ENCODE peak calls at places on chromosome 21, in nine cellular contexts. B is endothelial cell of umbilical vein, V is heart left ventricle, H is ovary, U is body of pancreas, G is lower leg skin, O is transverse colon, L is right lobe of liver, F is tibial nerve. M is an unnamed sample.

GRCh38 chr21:38916214-38916964 is 110.7 kb downstream of the ETS2 start:
- DNase-seq in B (no peak), V (no peak), H (no peak), U (no peak), G (no peak), O (peak; percentile 2), L (peak; percentile 1), F (no peak), M (no peak)

GRCh38 chr21:21007606-21008005 is 9.4 kb downstream of the NCAM2 start:
- DNase-seq in B (no peak), V (no peak), H (no peak), U (no peak), G (no peak), O (no peak), L (no peak), F (no peak), M (no peak)

GRCh38 chr21:45390121-45390751 is 14.7 kb upstream of the COL18A1 start:
- DNase-seq in B (no peak), V (peak; percentile 19), H (peak; percentile 26), U (peak; percentile 9), G (peak; percentile 77), O (no peak), L (peak; percentile 43), F (no peak), M (no peak)

GRCh38 chr21:46567348-46567747 is 37.5 kb downstream of the S100B start:
- DNase-seq in B (no peak), V (no peak), H (no peak), U (no peak), G (no peak), O (no peak), L (no peak), F (no peak), M (no peak)

GRCh38 chr21:34800797-34801518 is 132.2 kb downstream of the CLIC6 start:
- DNase-seq in B (no peak), V (no peak), H (no peak), U (no peak), G (no peak), O (no peak), L (no peak), F (no peak), M (no peak)

GRCh38 chr21:35236090-35236489 is 187.0 kb upstream of the RUNX1 start:
- DNase-seq in B (no peak), V (no peak), H (no peak), U (no peak), G (no peak), O (no peak), L (no peak), F (no peak), M (peak; percentile 23)

GRCh38 chr21:31564439-31564838 is 95.1 kb upstream of the SOD1 start:
- DNase-seq in B (no peak), V (no peak), H (no peak), U (no peak), G (no peak), O (no peak), L (no peak), F (no peak), M (no peak)

GRCh38 chr21:26072891-26073615 is 97.5 kb downstream of the APP start:
- DNase-seq in B (no peak), V (no peak), H (no peak), U (no peak), G (no peak), O (no peak), L (no peak), F (no peak), M (no peak)

GRCh38 chr21:33364830-33365229 is 38.4 kb upstream of the IFNGR2 start:
- DNase-seq in B (no peak), V (no peak), H (no peak), U (no peak), G (no peak), O (no peak), L (no peak), F (no peak), M (no peak)

GRCh38 chr21:33360871-33361602 is 36.3 kb downstream of the IFNAR1 start:
- DNase-seq in B (peak; percentile 77), V (peak; percentile 74), H (peak; percentile 76), U (peak; percentile 76), G (peak; percentile 96), O (peak; percentile 89), L (peak; percentile 83), F (peak; percentile 70), M (peak; percentile 80)

GRCh38 chr21:33359446-33359845 is 34.7 kb downstream of the IFNAR1 start:
- DNase-seq in B (no peak), V (no peak), H (no peak), U (no peak), G (no peak), O (no peak), L (no peak), F (no peak), M (no peak)

GRCh38 chr21:33360281-33360680 is 35.5 kb downstream of the IFNAR1 start:
- DNase-seq in B (peak; percentile 66), V (no peak), H (no peak), U (no peak), G (peak; percentile 71), O (no peak), L (no peak), F (no peak), M (no peak)

DNA sequence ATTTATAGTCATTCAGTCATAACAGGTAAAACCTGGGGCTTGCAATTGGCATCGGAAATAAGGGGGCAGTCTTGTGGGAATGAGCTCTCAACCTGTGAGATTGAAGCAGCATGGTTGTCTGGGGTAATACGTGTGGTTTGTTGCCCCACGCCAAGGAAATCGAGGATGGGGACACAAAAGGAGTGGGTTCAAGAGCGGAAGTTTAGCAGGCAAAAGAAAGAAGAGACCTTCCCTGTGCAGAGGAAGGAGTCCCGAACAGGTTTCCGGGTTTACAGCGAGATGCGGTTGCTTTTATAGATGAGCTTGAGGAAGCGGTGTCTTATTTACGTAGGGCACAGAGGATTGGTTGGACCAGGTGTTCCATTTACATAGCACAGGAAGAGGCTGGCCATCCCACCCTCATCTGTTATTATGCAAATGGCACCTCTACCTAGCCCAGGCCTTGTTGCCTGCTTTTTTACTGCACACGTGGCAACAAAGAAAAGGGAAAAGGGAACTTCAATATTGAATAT is 37.3 kb downstream of the IFNAR1 start:
- DNase-seq in B (no peak), V (no peak), H (no peak), U (peak; percentile 28), G (peak; percentile 85), O (peak; percentile 56), L (no peak), F (no peak), M (peak; percentile 64)
- TF ChIP-seq POLR2A in B (no peak), V (no peak), H (no peak), U (no peak), G (no peak), O (peak; percentile 89), L (peak; percentile 64), F (peak; percentile 17), M (peak; percentile 83)

DNA sequence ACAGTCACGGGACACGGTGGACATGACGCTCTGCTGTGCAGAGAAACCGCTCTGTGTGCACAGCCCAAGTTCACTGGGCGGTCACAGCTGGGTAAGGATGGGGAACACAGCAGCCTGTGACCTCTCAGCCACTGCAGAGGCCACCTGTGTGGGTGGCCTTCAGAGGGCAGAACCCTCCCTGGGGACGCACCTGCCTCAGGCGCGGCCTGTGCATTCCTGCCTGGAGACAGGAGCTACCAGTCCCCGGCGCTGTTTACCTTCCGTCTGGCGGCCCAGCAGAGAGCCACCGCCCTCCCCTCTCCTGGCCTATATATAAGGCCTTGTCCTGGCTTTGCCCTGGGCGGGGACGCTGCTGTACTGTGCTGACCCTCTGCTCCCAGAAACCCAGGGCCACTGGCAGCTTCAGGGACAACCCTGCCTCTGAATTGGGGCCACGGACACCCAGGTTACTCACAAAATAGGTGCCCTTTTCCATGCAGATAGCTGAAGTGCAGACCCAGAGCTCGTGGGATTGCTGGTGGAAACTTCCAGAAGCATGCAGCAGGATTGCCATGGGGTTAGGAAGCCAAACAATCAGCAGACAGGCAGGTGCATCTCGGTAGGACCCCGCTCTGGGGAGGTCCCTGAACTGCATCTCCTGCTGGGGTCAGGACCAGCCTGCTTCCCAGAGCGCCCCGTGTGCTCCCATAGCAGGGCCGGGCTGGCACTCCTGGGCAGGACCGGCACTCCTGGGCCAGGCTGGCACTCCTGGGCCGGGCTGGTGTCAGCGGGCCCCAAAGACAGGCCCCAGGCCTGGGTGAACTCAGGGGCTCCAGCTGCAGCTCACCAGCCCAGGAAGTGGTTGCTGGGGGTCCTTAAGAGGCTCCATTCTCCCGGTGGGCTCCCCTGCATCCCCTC is 83.6 kb downstream of the SIK1 start:
- DNase-seq in B (no peak), V (no peak), H (no peak), U (peak; percentile 95), G (no peak), O (peak; percentile 87), L (peak; percentile 74), F (no peak), M (no peak)
- TF ChIP-seq CTCF in B (no peak), V (no peak), H (no peak), U (no peak), G (peak; percentile 85), O (no peak), L (peak; percentile 4), F (no peak), M (no peak)

DNA sequence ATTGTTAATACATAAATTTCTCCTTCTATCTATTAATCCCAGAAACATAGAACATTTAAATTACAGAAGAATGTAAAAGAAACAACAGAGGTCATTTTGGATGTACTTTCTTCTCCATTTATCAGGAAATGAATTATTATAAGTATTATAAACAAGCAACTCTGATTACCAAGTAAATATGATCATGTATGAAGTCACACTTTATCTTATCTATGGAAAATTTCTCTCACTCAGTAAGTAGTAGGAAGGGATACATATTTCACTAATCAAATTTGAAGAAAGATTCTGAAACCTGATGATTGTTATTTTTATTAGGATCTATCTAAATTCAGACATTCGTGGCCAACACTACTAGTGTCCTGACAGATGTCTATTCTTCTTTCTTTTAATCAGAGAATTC is 770.7 kb downstream of the LTN1 start:
- DNase-seq in B (no peak), V (no peak), H (no peak), U (no peak), G (no peak), O (no peak), L (no peak), F (no peak), M (no peak)
- TF ChIP-seq POLR2A in B (no peak), V (no peak), H (no peak), U (no peak), G (no peak), O (no peak), L (no peak), F (no peak), M (no peak)

GRCh38 chr21:41897047-41897669 is 18.0 kb upstream of the PRDM15 start:
- DNase-seq in B (no peak), V (no peak), H (no peak), U (no peak), G (no peak), O (no peak), L (no peak), F (no peak), M (no peak)

GRCh38 chr21:41894922-41895557 is 15.9 kb upstream of the PRDM15 start:
- DNase-seq in B (peak; percentile 71), V (no peak), H (no peak), U (no peak), G (no peak), O (no peak), L (no peak), F (no peak), M (no peak)

GRCh38 chr21:41897690-41898089 is 18.5 kb upstream of the PRDM15 start:
- DNase-seq in B (no peak), V (no peak), H (no peak), U (no peak), G (no peak), O (no peak), L (no peak), F (no peak), M (no peak)

GRCh38 chr21:41894511-41894910 is 15.4 kb upstream of the PRDM15 start:
- DNase-seq in B (no peak), V (no peak), H (no peak), U (no peak), G (no peak), O (no peak), L (no peak), F (no peak), M (no peak)

DNA sequence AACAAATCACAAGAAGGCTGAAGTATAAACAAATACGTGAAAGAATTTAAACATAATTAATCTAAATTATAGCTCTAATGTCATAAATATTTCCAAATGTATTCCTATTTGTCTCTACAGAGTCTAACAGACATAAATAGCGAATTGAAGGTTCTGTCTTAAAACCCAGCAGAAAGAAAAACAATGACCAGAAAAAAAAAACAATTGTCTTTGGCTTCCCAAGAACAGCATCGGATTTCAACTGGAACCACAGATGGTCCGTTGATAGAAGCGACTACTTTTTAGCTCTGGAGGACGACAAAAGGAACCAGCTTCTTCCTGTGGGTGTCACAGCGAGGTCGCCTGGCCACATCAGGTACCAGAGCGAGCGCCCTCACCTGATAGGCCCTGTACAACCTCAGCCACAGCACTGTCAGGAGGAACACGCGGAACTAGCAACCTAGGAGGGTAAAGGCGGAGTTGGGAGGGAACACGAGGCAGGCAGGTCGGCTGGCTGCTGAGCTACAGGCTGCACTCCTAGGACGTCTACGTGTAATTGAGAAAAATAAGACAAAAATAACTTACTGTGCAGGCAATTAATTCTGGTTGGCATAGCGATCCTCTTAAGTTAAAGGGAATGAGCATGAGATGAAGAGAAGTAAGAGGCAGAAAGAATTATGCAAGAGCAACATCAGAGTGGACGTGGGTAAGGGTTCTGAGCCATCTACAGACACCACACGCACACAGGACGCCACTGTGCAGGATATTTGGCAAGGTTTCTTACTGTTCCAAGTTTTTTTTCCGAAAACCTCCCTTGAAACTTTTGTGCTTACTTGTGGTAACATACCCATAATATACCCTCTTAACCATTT is 16.7 kb upstream of the PRDM15 start:
- DNase-seq in B (peak; percentile 29), V (no peak), H (no peak), U (no peak), G (no peak), O (peak; percentile 32), L (no peak), F (no peak), M (no peak)
- TF ChIP-seq CTCF in B (no peak), V (no peak), H (no peak), U (no peak), G (no peak), O (no peak), L (no peak), F (no peak), M (no peak)

M was measured in NB4.